ENCODE peak calls at places on chromosomes 4 and X, in ten cellular contexts. Y, U, J, C, W, R, G, X, K and A are unnamed samples.

GRCh38 chr4:164997324-164997723 is 19.9 kb upstream of the TRIM61 start:
- DNase-seq in Y (no peak), U (no peak), J (no peak), C (peak), W (no peak), R (no peak), G (peak), X (no peak), K (no peak), A (no peak)

GRCh38 chr4:65971686-65972085 is 301.4 kb upstream of the EPHA5 start:
- DNase-seq in Y (no peak), U (no peak), J (no peak), C (no peak), W (no peak), R (no peak), G (no peak), X (no peak), K (no peak), A (no peak)

GRCh38 chr4:1045595-1046201 is 34.3 kb downstream of the FGFRL1 start:
- DNase-seq in Y (no peak), U (no peak), J (no peak), C (no peak), W (peak), R (no peak), G (no peak), X (peak), K (no peak), A (no peak)

GRCh38 chr4:126611900-126612299 is 1020.9 kb upstream of the INTU start:
- DNase-seq in Y (no peak), U (no peak), J (no peak), C (no peak), W (no peak), R (peak), G (no peak), X (no peak), K (no peak), A (no peak)

GRCh38 chrX:114959729-114960128 is 57.7 kb downstream of the IL13RA2 start:
- DNase-seq in Y (no peak), U (no peak), J (no peak), C (peak), W (no peak), R (peak), G (no peak), X (no peak), K (no peak), A (no peak)

GRCh38 chr4:112731715-112732114 is 94.8 kb downstream of the LARP7 start:
- DNase-seq in Y (no peak), U (no peak), J (no peak), C (no peak), W (no peak), R (no peak), G (no peak), X (no peak), K (no peak), A (no peak)

GRCh38 chr4:172892300-172892699 is 276.3 kb upstream of the GALNT7 start:
- DNase-seq in Y (no peak), U (no peak), J (peak), C (peak), W (no peak), R (no peak), G (no peak), X (no peak), K (peak), A (no peak)

GRCh38 chr4:122700178-122700725 is 32.3 kb upstream of the BBS12 start:
- DNase-seq in Y (no peak), U (no peak), J (no peak), C (peak), W (no peak), R (peak), G (peak), X (peak), K (no peak), A (no peak)

GRCh38 chr4:89708903-89709361 is 128.0 kb downstream of the SNCA start:
- DNase-seq in Y (no peak), U (no peak), J (peak), C (no peak), W (no peak), R (peak), G (no peak), X (no peak), K (no peak), A (no peak)

GRCh38 chrX:49868739-49869138 is 10.5 kb upstream of the USP27X start:
- DNase-seq in Y (no peak), U (no peak), J (no peak), C (no peak), W (no peak), R (no peak), G (no peak), X (no peak), K (no peak), A (no peak)

GRCh38 chr4:2818351-2818939 is 25.2 kb upstream of the ADD1 start:
- DNase-seq in Y (no peak), U (no peak), J (no peak), C (no peak), W (no peak), R (no peak), G (peak), X (no peak), K (peak), A (no peak)

GRCh38 chrX:22950278-22951266 is 49.2 kb upstream of the DDX53 start:
- DNase-seq in Y (no peak), U (no peak), J (no peak), C (peak), W (no peak), R (peak), G (no peak), X (peak), K (no peak), A (no peak)

GRCh38 chrX:118603981-118604380 is 108.4 kb downstream of the DOCK11 start:
- DNase-seq in Y (peak), U (peak), J (peak), C (peak), W (no peak), R (peak), G (peak), X (peak), K (peak), A (peak)

GRCh38 chr4:176800891-176801534 is 8.3 kb upstream of the VEGFC start:
- DNase-seq in Y (no peak), U (no peak), J (no peak), C (no peak), W (no peak), R (peak), G (no peak), X (no peak), K (no peak), A (no peak)

GRCh38 chrX:1435241-1435900 is 17.3 kb downstream of the ASMTL start:
- DNase-seq in Y (no peak), U (no peak), J (no peak), C (no peak), W (peak), R (no peak), G (no peak), X (peak), K (peak), A (no peak)

GRCh38 chrX:44483965-44484606 is 58.6 kb downstream of the FUNDC1 start:
- DNase-seq in Y (no peak), U (no peak), J (no peak), C (no peak), W (no peak), R (no peak), G (no peak), X (no peak), K (no peak), A (no peak)

GRCh38 chr4:11489449-11490083 is 60.9 kb upstream of the HS3ST1 start:
- DNase-seq in Y (no peak), U (no peak), J (no peak), C (no peak), W (no peak), R (no peak), G (no peak), X (no peak), K (no peak), A (no peak)

GRCh38 chr4:140213736-140214135 is 59.8 kb upstream of the MAML3 start:
- DNase-seq in Y (no peak), U (no peak), J (no peak), C (peak), W (no peak), R (peak), G (no peak), X (no peak), K (no peak), A (no peak)

GRCh38 chr4:185335579-185335978 is 60.1 kb downstream of the LRP2BP start:
- DNase-seq in Y (no peak), U (no peak), J (no peak), C (no peak), W (no peak), R (no peak), G (no peak), X (no peak), K (no peak), A (no peak)

GRCh38 chr4:122824616-122825015 is 2.0 kb upstream of the FGF2 start:
- DNase-seq in Y (no peak), U (no peak), J (no peak), C (no peak), W (no peak), R (no peak), G (no peak), X (no peak), K (no peak), A (no peak)

GRCh38 chr4:7423801-7424552 is 10.8 kb downstream of the PSAPL1 start:
- DNase-seq in Y (no peak), U (no peak), J (no peak), C (no peak), W (peak), R (no peak), G (no peak), X (no peak), K (peak), A (no peak)